ENCODE peak calls at places on chromosomes 4 and X, in six cellular contexts. H is CD8-positive, alpha-beta T cell; K is Caco-2; S is body of pancreas; V is MM.1S; B is brain microvascular endothelial cell. J is an unnamed sample. For H3K27me3, the result is how much of the 10 kb centered on the place peaks cover.

GRCh38 chr4:80386281-80386886 is 50.9 kb downstream of the CFAP299 start:
- DNase-seq in S (no peak), K (no peak), B (no peak), V (no peak), H (no peak), J (no peak)

GRCh38 chrX:150508461-150509367 is 59.7 kb upstream of the MTM1 start:
- DNase-seq in H (no peak), S (peak), K (no peak), V (no peak), B (no peak), J (no peak)

GRCh38 chr4:177228599-177228998 is 81.1 kb upstream of the NEIL3 start:
- DNase-seq in K (no peak), S (no peak), V (no peak), B (no peak), H (no peak), J (no peak)

GRCh38 chr4:102783006-102783405 is 22.2 kb upstream of the MANBA start:
- DNase-seq in B (no peak), V (no peak), H (no peak), K (no peak), S (no peak), J (no peak)

GRCh38 chr4:96312049-96312685 is 472.3 kb downstream of the PDHA2 start:
- DNase-seq in B (no peak), H (no peak), K (no peak), S (no peak), V (no peak), J (no peak)

GRCh38 chr4:4254666-4255065 is 6.6 kb upstream of the TMEM128 start:
- DNase-seq in H (no peak), B (no peak), K (no peak), S (no peak), V (no peak), J (no peak)

GRCh38 chr4:139599594-139600374 is 43.8 kb upstream of the SETD7 start:
- DNase-seq in S (no peak), V (no peak), B (peak), H (no peak), K (peak), J (no peak)

GRCh38 chr4:8722556-8722955 is 130.0 kb downstream of the CPZ start:
- DNase-seq in H (no peak), K (no peak), S (no peak), V (no peak), B (no peak), J (no peak)

GRCh38 chrX:70826715-70827114 is 81.8 kb downstream of the TEX11 start:
- DNase-seq in H (no peak), S (no peak), V (no peak), K (no peak), B (no peak), J (no peak)

GRCh38 chr4:124713213-124713592 is 671 bp upstream of the ANKRD50 start:
- DNase-seq in V (peak), B (peak), K (peak), S (peak), H (peak), J (no peak)

GRCh38 chr4:124710911-124711310 is 1.6 kb downstream of the ANKRD50 start:
- DNase-seq in H (no peak), S (peak), V (no peak), B (peak), K (no peak), J (no peak)

GRCh38 chr4:124710253-124710849 is 2.2 kb downstream of the ANKRD50 start:
- DNase-seq in S (no peak), V (no peak), B (peak), H (no peak), K (no peak), J (no peak)

GRCh38 chr4:124712417-124713212 is at the start of gene ANKRD50:
- DNase-seq in H (peak), K (peak), V (peak), B (peak), S (peak), J (peak)

DNA sequence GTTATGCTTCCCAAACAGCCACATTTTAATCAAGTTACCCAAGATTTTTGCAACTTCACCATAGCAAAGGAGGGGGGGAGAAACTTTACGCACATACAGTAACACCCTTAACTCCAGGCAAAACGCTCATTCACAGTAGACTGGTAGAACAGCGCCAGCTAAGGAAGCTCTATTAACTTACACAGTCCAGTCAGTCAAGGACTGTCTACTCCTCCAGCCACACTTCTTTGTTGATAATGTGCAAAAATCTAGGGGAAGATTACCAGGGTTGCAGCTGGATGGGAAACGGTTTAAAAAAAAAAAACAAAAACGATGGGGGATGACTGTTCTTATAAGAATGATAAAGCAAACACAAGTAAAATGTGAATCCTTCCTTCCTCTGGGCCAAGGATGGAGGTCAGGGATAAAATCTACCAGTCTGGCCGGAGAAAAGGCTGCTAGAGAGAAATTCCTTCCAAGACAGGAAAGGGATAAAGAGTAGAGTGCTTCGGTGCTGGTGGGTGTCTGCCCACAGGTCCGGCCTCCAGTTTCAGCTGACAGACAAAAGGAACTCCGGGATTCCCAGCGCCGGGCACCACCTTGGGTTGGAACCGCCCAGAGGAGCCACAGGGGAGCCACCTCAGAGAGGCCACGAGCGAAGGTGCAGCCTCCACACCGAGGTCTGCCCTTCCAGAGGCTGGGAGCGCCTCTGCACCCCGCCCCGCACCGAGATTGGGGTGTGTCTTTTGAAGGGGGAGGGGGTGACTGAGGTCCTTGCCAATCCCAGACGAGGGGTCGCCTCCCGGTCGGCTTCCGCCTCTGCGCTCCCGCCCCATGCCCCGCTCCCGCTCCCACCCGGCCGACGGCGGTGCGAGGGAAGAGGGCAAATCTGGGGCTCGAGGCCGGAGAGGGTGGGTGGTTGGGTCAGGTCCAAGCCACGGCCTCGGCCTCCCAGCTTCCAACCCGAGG is 789 bp downstream of the ANKRD50 start:
- DNase-seq in H (peak), V (peak), S (peak), B (peak), K (peak), J (no peak)
- TF ChIP-seq CTCF in H (no peak), V (peak), S (no peak), B (peak), K (peak), J (peak)

GRCh38 chrX:107627792-107628661 is at the start of gene PRPS1:
- DNase-seq in H (peak), V (peak), K (peak), S (peak), B (peak), J (peak)

GRCh38 chrX:107628662-107629532 is 587 bp downstream of the PRPS1 start:
- DNase-seq in V (peak), K (peak), S (peak), H (peak), B (peak), J (peak)

GRCh38 chrX:107632291-107632690 is 4.0 kb downstream of the PRPS1 start:
- DNase-seq in K (no peak), S (no peak), B (no peak), V (no peak), H (no peak), J (no peak)

GRCh38 chrX:107629533-107629909 is 1.2 kb downstream of the PRPS1 start:
- DNase-seq in V (peak), S (no peak), B (peak), K (peak), H (no peak), J (no peak)

GRCh38 chrX:107630031-107630689 is 1.9 kb downstream of the PRPS1 start:
- DNase-seq in S (no peak), K (no peak), H (no peak), B (no peak), V (no peak), J (no peak)
- H3K4me3 ChIP-seq in S (no peak), K (no peak), H (peak), B (peak), V (peak), J (peak)

GRCh38 chr4:74047152-74047551 is 8.7 kb upstream of the CXCL3 start:
- DNase-seq in H (no peak), V (no peak), S (no peak), K (no peak), B (no peak), J (no peak)
- H3K27me3 ChIP-seq in H (under half), V (under half), S (under half), K (under half), B (under half), J (under half)

DNA sequence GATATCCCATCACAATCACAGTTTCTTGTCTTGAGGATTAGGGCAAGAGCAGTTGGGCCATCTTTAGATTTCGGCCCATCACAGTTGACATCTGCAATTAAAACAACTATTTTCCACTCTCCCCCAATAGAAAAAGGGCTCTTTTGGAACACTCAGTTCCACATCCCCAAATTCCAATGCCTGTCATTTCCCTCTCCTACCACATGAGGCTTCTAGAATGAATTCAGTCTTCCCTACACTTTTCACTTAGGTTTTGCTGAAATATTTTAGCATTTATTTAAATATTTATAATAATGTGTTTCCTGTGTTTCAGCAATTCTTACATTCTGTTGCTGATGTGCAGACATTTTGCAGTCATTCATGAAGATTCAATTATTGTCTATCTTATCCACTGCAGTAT is 118.4 kb downstream of the COX18 start:
- DNase-seq in K (no peak), B (no peak), S (no peak), V (no peak), H (no peak), J (no peak)
- TF ChIP-seq CTCF in K (no peak), B (peak), S (no peak), V (no peak), H (no peak), J (no peak)

GRCh38 chrX:73213734-73214133 is 917 bp downstream of the NAP1L2 start:
- DNase-seq in S (no peak), K (no peak), B (no peak), V (no peak), H (no peak), J (no peak)

GRCh38 chrX:73214366-73215094 is at the start of gene NAP1L2:
- DNase-seq in H (peak), V (peak), S (peak), K (peak), B (no peak), J (peak)

DNA sequence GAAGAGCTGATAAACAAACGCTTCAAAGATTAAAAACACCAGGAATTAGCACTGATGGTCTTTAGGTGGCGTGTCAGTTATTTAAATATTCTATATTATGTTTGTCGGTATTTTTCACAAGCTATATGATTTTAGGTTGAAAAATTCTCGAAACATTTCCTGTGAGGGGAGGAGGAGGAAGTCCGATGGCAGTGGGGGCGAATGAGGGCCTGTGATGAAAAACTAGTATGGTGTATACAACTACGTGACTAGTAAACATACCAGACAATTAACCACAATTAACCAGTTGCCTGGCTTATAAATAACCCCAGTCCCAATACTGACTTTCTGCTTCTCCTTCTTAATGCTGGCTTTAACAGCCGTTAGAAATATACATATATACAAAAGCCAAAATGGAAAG is 612 bp upstream of the NAP1L2 start:
- DNase-seq in H (no peak), S (no peak), B (no peak), V (no peak), K (no peak), J (no peak)
- H3K4me3 ChIP-seq in H (peak), S (peak), B (no peak), V (peak), K (no peak), J (peak)

GRCh38 chrX:153397256-153397960 is 3.7 kb downstream of the PNMA6E start:
- DNase-seq in B (no peak), V (no peak), H (no peak), K (no peak), S (no peak), J (no peak)
- H3K27me3 ChIP-seq in B (under half), V (under half), H (under half), K (under half), S (under half), J (under half)

GRCh38 chr4:116849620-116850019 is 235.8 kb downstream of the TRAM1L1 start:
- DNase-seq in K (no peak), B (no peak), H (no peak), S (no peak), V (no peak), J (no peak)
- TF ChIP-seq CTCF in K (no peak), B (peak), H (no peak), S (no peak), V (no peak), J (no peak)

DNA sequence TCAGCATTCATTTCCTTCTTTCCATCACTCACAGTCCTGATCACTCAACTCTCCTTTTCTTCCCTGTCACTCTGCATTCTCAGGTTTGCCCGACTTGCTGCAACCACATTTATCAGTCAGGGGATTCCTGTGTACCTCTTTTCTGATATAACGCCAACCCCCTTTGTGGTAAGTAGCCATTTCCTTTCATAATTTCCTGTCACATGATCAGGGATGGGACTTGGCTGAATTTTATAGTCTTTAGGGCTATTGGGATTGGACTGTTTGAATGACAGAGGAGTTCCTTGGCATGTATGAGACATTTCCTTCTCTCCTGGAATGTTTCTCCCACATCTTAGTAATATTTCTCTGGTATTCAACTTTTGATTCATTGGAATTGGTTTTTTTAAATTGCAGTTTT is 11.0 kb downstream of the PGM2 start:
- DNase-seq in H (no peak), S (no peak), B (peak), K (no peak), V (no peak), J (no peak)
- H3K4me3 ChIP-seq in H (no peak), S (no peak), B (no peak), K (no peak), V (no peak), J (no peak)

DNA sequence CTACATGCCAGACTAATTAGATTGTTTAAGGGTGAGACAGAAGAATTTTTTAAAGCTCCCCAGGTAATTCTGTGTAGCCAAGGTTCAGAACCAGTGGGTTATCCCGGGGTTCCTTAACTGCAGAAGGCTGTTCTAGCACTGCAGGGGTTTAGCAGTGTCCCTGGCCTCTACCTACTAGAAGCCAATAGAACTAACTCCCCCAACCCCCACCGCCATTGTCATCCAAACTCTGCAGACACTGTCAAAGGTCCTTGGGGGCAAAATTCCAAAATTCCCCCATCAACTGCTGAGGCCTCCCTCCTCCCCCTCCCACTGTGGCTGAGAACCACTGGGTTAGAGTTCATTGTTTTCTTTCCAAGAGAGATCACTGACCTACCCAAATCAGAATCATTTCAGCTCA is 66.4 kb downstream of the MOSPD2 start:
- DNase-seq in V (no peak), K (no peak), B (no peak), S (no peak), H (no peak), J (no peak)
- H3K27me3 ChIP-seq in V (under half), K (under half), B (under half), S (under half), H (under half), J (under half)

J was measured in GM06990.